ENCODE peak calls at places on chromosomes 2 and 18, in six cellular contexts. M is astrocyte; R is right lobe of liver; V is CD8-positive, alpha-beta T cell; Q is WERI-Rb-1; S is Panc1. N is an unnamed sample.

GRCh38 chr2:183799761-183800160 is 675.5 kb downstream of the NUP35 start:
- DNase-seq in R (no peak), S (no peak), Q (no peak), M (no peak), V (no peak), N (no peak)

GRCh38 chr2:9703085-9703641 is 72.4 kb upstream of the YWHAQ start:
- DNase-seq in M (peak), V (peak), R (no peak), Q (no peak), S (peak), N (peak)

GRCh38 chr2:163630836-163631235 is 105.0 kb downstream of the FIGN start:
- DNase-seq in V (no peak), M (no peak), R (no peak), Q (no peak), S (no peak), N (peak)

GRCh38 chr2:170929686-170930050 is 615 bp downstream of the GORASP2 start:
- DNase-seq in M (peak), R (peak), Q (peak), V (peak), S (no peak), N (peak)

GRCh38 chr2:187188783-187189631 is 259.0 kb downstream of the CALCRL start:
- DNase-seq in V (no peak), M (peak), R (no peak), Q (no peak), S (no peak), N (no peak)

GRCh38 chr18:32549248-32549842 is 78.7 kb upstream of the GAREM1 start:
- DNase-seq in Q (peak), V (peak), S (no peak), M (peak), R (peak), N (peak)

GRCh38 chr2:8421658-8422499 is 260.0 kb upstream of the ID2 start:
- DNase-seq in M (no peak), S (no peak), V (no peak), Q (no peak), R (no peak), N (no peak)

GRCh38 chr2:241772063-241772499 is 4.5 kb upstream of the GAL3ST2 start:
- DNase-seq in Q (peak), M (no peak), V (no peak), R (no peak), S (no peak), N (no peak)

GRCh38 chr2:230569298-230569697 is 143.3 kb upstream of the CAB39 start:
- DNase-seq in R (no peak), Q (no peak), S (no peak), V (no peak), M (no peak), N (no peak)

GRCh38 chr2:172426635-172427255 is 641 bp upstream of the ITGA6 start:
- DNase-seq in V (no peak), R (no peak), S (no peak), M (no peak), Q (no peak), N (no peak)

GRCh38 chr18:4734903-4735302 is 279.8 kb upstream of the DLGAP1 start:
- DNase-seq in Q (no peak), V (no peak), S (no peak), R (no peak), M (no peak), N (no peak)

GRCh38 chr2:67581751-67582150 is 184.6 kb downstream of the ETAA1 start:
- DNase-seq in Q (peak), R (no peak), V (no peak), S (no peak), M (no peak), N (no peak)

GRCh38 chr2:72142743-72143440 is 4.8 kb downstream of the CYP26B1 start:
- DNase-seq in Q (peak), M (no peak), V (peak), R (no peak), S (no peak), N (peak)

GRCh38 chr18:49565656-49566055 is 3.8 kb downstream of the LIPG start:
- DNase-seq in M (peak), R (peak), S (no peak), Q (peak), V (no peak), N (peak)

GRCh38 chr2:173947131-173947530 is 18.0 kb downstream of the SP3 start:
- DNase-seq in S (no peak), R (no peak), Q (no peak), V (no peak), M (peak), N (peak)

GRCh38 chr2:217414429-217414828 is 554.6 kb upstream of the TNP1 start:
- DNase-seq in Q (no peak), R (no peak), V (no peak), S (no peak), M (no peak), N (no peak)

GRCh38 chr2:49028101-49028500 is 126.2 kb downstream of the FSHR start:
- DNase-seq in M (no peak), R (no peak), S (no peak), Q (no peak), V (no peak), N (no peak)

GRCh38 chr2:160498147-160498546 is 4.5 kb upstream of the RBMS1 start:
- DNase-seq in S (no peak), Q (no peak), R (no peak), M (no peak), V (no peak), N (no peak)

GRCh38 chr2:236352761-236353593 is 88.8 kb upstream of the ASB18 start:
- DNase-seq in M (no peak), Q (no peak), R (no peak), S (peak), V (peak), N (peak)
- TF ChIP-seq CTCF in M (peak), Q (peak), R (peak), S (peak), V (peak), N (peak)

DNA sequence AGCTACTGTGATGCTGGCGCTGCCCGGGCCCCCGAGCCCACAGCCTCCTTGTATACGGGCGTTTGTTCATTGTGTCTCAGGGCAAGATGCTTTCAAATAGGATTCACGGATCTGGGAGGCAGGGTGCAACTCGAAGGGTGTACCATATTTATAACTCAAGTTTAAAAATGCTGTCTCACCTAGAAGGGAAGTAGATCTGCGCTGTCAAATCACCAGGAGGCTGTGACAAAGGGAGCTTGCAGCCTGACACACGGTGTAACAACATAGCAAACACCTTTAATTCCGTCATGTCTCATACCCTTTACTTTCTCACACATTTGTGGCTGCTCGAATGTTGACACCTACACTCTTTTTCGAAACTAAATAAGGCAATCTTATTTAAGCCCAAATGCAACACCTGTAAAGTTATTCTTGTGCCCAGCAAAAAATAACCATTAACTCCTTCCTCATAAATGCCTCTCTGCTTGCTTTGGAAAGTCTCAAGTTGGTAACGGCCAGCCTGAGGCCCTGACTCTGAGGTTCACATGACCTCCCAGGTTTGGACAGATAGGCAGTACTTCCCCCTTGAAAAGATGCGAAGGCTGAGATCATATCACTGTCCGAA is 11.7 kb downstream of the ZEB2 start:
- DNase-seq in Q (no peak), R (no peak), M (no peak), S (no peak), V (peak), N (no peak)
- H3K4me3 ChIP-seq in Q (no peak), R (no peak), M (no peak), S (no peak), V (no peak), N (no peak)

DNA sequence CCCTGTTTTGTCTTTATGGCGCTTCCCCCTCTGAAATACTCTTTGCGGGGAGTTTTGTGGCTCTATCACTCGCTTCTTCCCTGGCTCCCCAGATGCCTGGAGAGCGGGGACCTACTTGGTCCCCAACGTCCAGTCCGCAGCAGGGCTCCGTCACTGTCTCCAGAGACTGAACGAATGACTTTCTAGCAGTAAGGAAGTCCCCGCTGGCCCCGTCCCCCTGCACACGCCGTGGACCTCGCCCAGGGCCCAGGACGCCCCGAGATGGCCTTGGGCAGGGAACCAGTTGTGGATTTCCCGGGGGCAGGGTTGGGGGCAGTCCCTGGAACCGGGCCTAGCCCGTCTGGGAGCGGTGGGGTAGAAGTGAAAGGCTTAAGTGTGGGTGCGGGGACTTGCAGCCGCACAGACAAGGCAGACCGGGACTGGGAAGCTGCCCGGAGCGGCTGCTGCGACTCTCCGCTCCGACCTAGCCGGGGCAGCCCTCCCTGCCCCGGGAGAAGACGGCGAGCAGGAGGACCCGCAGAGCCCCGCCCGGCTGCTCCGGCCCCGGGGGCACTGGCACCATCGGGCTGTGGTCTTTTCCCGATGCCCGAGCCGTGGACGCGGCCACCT is 821 bp upstream of the EPHA4 start:
- DNase-seq in M (peak), Q (peak), V (peak), S (no peak), R (no peak), N (peak)
- TF ChIP-seq CTCF in M (no peak), Q (no peak), V (no peak), S (no peak), R (no peak), N (no peak)

DNA sequence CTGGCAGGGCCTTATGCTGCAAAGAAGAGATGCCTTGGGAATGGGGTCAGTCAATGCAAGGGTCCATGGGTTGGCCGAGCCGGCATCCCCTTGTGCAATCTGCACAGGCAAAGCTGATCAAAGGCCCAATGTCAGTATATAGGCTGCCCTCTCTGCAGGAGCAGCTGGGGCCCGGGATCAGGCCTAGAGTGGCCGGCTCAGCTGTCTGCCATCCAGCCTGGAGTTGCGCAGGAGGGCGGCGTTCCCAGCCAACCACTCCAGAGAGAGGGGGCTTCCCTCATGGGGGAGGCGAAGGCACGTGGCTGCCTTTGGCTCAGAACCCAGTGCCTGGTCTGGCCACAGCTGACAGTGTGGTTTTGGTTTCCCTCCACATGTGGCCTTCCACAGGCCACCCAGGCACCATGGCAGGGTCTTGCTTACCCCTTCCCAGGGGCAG is 3.9 kb downstream of the INPP5D start:
- DNase-seq in S (no peak), R (no peak), V (no peak), Q (no peak), M (no peak), N (no peak)
- H3K4me3 ChIP-seq in S (no peak), R (no peak), V (peak), Q (no peak), M (no peak), N (no peak)

DNA sequence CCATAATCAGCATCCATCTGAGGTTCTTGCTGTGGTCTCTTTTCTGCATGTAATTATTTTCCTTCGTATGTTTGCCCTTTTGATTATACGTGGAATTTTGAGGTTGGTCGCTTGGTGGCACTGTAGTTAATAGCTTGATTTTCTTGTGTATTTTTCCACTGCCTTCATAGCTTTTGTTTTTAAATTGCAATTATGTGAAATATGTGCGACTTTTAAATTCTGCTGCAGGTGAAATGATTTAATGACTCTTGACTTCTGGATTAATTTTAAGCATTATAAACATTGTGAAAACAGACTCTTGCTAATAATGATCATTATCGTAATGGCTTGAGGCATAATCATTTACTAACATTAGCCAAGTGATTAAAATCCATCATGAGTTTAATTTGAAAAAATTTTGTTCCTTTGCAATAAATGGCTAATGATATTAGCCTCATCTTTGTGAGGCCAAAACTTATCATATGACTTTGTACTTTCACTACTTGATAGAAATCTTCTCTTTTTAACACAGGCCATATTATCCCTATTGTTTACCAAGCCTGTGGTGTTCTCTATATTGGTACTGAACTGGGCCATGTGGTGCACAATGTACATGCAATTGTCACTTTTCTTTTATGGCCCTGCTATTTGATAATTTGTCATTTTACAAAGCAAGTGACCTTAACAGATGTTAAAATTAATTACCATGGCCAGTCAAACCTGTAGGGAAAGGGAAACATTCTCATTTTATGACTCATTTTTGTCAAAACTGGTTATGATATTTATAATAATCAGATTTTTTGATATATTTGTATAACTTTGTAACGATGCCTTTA is 62.8 kb upstream of the NEUROD1 start:
- DNase-seq in Q (peak), M (peak), V (peak), R (no peak), S (peak), N (peak)
- TF ChIP-seq CTCF in Q (peak), M (peak), V (peak), R (peak), S (peak), N (peak)

DNA sequence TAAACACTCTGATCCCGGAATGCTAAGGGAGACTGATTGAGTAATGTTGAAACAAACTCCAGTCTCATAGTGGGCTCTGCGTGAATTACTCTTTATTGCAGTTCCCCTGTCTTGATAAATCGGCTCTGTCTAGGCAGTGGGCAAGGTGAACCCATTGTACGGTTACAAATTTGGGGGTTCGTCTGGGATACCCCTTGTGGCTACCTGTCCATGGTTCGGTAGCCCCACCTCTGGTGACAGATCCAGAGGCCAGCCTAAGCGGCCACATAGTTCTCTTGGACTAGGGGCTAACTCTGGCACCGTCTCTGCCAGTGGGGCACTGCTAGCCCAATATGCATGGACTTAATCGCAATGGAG is 1.1 kb upstream of the STARD7 start:
- DNase-seq in M (no peak), S (no peak), V (no peak), R (no peak), Q (no peak), N (no peak)
- H3K4me3 ChIP-seq in M (peak), S (peak), V (no peak), R (no peak), Q (peak), N (peak)

GRCh38 chr2:23566236-23567142 is 181.5 kb downstream of the KLHL29 start:
- DNase-seq in M (no peak), S (no peak), R (no peak), V (peak), Q (peak), N (peak)
- TF ChIP-seq CTCF in M (peak), S (no peak), R (peak), V (no peak), Q (peak), N (peak)

N was measured in choroid plexus epithelial cell.